ENCODE peak calls at places on chromosome 1, in eight cellular contexts. O is substantia nigra; J is EL; T is GDM1; N is stimulated activated CD8-positive, alpha-beta memory T cell treated with anti-CD3 and anti-CD28 coated beads, Interleukin-15, amount 100 ng/mL, for 24 hours; R is mucosa of gallbladder; D is CD8-positive, alpha-beta T cell; K is NAMALWA. A is an unnamed sample.

GRCh38 chr1:59414406-59415133 is 117.7 kb downstream of the FGGY start:
- DNase-seq in N (no peak), R (no peak), J (peak), O (no peak), T (no peak), D (no peak), K (no peak), A (no peak)

GRCh38 chr1:215667796-215668195 is 100.7 kb downstream of the KCTD3 start:
- DNase-seq in N (no peak), O (no peak), K (no peak), R (no peak), T (no peak), D (no peak), J (no peak), A (no peak)

GRCh38 chr1:107830075-107830474 is 134.9 kb downstream of the VAV3 start:
- DNase-seq in R (no peak), O (no peak), K (no peak), N (no peak), D (no peak), T (no peak), J (no peak), A (no peak)

GRCh38 chr1:10338611-10339010 is 60.3 kb upstream of the PGD start:
- DNase-seq in D (no peak), T (no peak), K (no peak), J (no peak), R (no peak), O (no peak), N (no peak), A (no peak)

GRCh38 chr1:198838022-198838342 is 199.1 kb downstream of the PTPRC start:
- DNase-seq in K (no peak), D (no peak), O (no peak), N (no peak), J (no peak), R (no peak), T (no peak), A (no peak)

GRCh38 chr1:202711949-202712635 is 1.8 kb upstream of the SYT2 start:
- DNase-seq in O (no peak), J (no peak), N (no peak), R (no peak), T (no peak), D (no peak), K (no peak), A (no peak)

GRCh38 chr1:37475380-37476086 is 1.2 kb downstream of the ZC3H12A start:
- DNase-seq in O (no peak), T (no peak), D (no peak), N (no peak), K (no peak), R (no peak), J (no peak), A (no peak)

GRCh38 chr1:201686709-201687455 is 142.1 kb upstream of the IPO9 start:
- DNase-seq in R (peak), D (no peak), O (no peak), N (no peak), T (no peak), K (no peak), J (no peak), A (no peak)

GRCh38 chr1:89986020-89986419 is 8.9 kb upstream of the ZNF326 start:
- DNase-seq in D (no peak), N (no peak), J (no peak), R (no peak), K (no peak), O (no peak), T (no peak), A (no peak)